ENCODE peak calls at places on chromosomes 2 and 18, in six cellular contexts. One of them, this sample, is unnamed.

GRCh38 chr18:70334728-70335329 is 46.0 kb downstream of the SOCS6 start:
- DNase-seq in GM12892: no peak
- DNase-seq in NB4: no peak
- DNase-seq in A549: no peak
- DNase-seq in body of pancreas: no peak
- DNase-seq in uterus: no peak
- DNase-seq in this sample: peak

GRCh38 chr18:31723639-31723997 is 37.1 kb downstream of the SLC25A52 start:
- DNase-seq in GM12892: no peak
- DNase-seq in NB4: no peak
- DNase-seq in A549: no peak
- DNase-seq in body of pancreas: no peak
- DNase-seq in uterus: no peak
- DNase-seq in this sample: no peak

GRCh38 chr2:73494031-73494430 is 108.4 kb downstream of the ALMS1 start:
- DNase-seq in GM12892: no peak
- DNase-seq in NB4: no peak
- DNase-seq in A549: peak
- DNase-seq in body of pancreas: no peak
- DNase-seq in uterus: no peak
- DNase-seq in this sample: no peak

GRCh38 chr2:39668576-39668975 is 2.9 kb downstream of the TMEM178A start:
- DNase-seq in GM12892: no peak
- DNase-seq in NB4: no peak
- DNase-seq in A549: no peak
- DNase-seq in body of pancreas: no peak
- DNase-seq in uterus: no peak
- DNase-seq in this sample: no peak

GRCh38 chr2:231190531-231191197 is 7.8 kb upstream of the ARMC9 start:
- DNase-seq in GM12892: no peak
- DNase-seq in NB4: no peak
- DNase-seq in A549: no peak
- DNase-seq in body of pancreas: peak
- DNase-seq in uterus: peak
- DNase-seq in this sample: no peak

GRCh38 chr2:105490956-105491355 is 92.1 kb upstream of the FHL2 start:
- DNase-seq in GM12892: no peak
- DNase-seq in NB4: no peak
- DNase-seq in A549: no peak
- DNase-seq in body of pancreas: peak
- DNase-seq in uterus: no peak
- DNase-seq in this sample: no peak

GRCh38 chr2:238650536-238650935 is 197.3 kb upstream of the TWIST2 start:
- DNase-seq in GM12892: no peak
- DNase-seq in NB4: no peak
- DNase-seq in A549: no peak
- DNase-seq in body of pancreas: no peak
- DNase-seq in uterus: no peak
- DNase-seq in this sample: no peak

GRCh38 chr2:55111570-55112228 is 61.4 kb upstream of the RTN4 start:
- DNase-seq in GM12892: no peak
- DNase-seq in NB4: peak
- DNase-seq in A549: peak
- DNase-seq in body of pancreas: peak
- DNase-seq in uterus: peak
- DNase-seq in this sample: peak

GRCh38 chr18:3230401-3231334 is 10.9 kb upstream of the MYOM1 start:
- DNase-seq in GM12892: no peak
- DNase-seq in NB4: peak
- DNase-seq in A549: no peak
- DNase-seq in body of pancreas: peak
- DNase-seq in uterus: no peak
- DNase-seq in this sample: peak

GRCh38 chr2:237434916-237435315 is 21.0 kb upstream of the COL6A3 start:
- DNase-seq in GM12892: peak
- DNase-seq in NB4: peak
- DNase-seq in A549: no peak
- DNase-seq in body of pancreas: no peak
- DNase-seq in uterus: peak
- DNase-seq in this sample: no peak

GRCh38 chr2:237231593-237231992 is 145.9 kb downstream of the COPS8 start:
- DNase-seq in GM12892: no peak
- DNase-seq in NB4: no peak
- DNase-seq in A549: no peak
- DNase-seq in body of pancreas: no peak
- DNase-seq in uterus: no peak
- DNase-seq in this sample: no peak

GRCh38 chr2:190849774-190850173 is 30.8 kb upstream of the GLS start:
- DNase-seq in GM12892: no peak
- DNase-seq in NB4: no peak
- DNase-seq in A549: no peak
- DNase-seq in body of pancreas: no peak
- DNase-seq in uterus: no peak
- DNase-seq in this sample: no peak

GRCh38 chr18:26460449-26461091 is 87.8 kb downstream of the KCTD1 start:
- DNase-seq in GM12892: no peak
- DNase-seq in NB4: no peak
- DNase-seq in A549: no peak
- DNase-seq in body of pancreas: peak
- DNase-seq in uterus: no peak
- DNase-seq in this sample: peak

GRCh38 chr2:148745151-148745851 is 100.8 kb downstream of the EPC2 start:
- DNase-seq in GM12892: no peak
- DNase-seq in NB4: no peak
- DNase-seq in A549: no peak
- DNase-seq in body of pancreas: no peak
- DNase-seq in uterus: no peak
- DNase-seq in this sample: no peak

GRCh38 chr2:115542331-115542730 is 1099.9 kb downstream of the DPP10 start:
- DNase-seq in GM12892: no peak
- DNase-seq in NB4: no peak
- DNase-seq in A549: no peak
- DNase-seq in body of pancreas: no peak
- DNase-seq in uterus: no peak
- DNase-seq in this sample: no peak

GRCh38 chr2:96549967-96550786 is 13.6 kb downstream of the ARID5A start:
- DNase-seq in GM12892: no peak
- DNase-seq in NB4: no peak
- DNase-seq in A549: peak
- DNase-seq in body of pancreas: peak
- DNase-seq in uterus: no peak
- DNase-seq in this sample: peak

GRCh38 chr2:192162392-192163042 is 32.2 kb downstream of the TMEFF2 start:
- DNase-seq in GM12892: no peak
- DNase-seq in NB4: peak
- DNase-seq in A549: peak
- DNase-seq in body of pancreas: peak
- DNase-seq in uterus: peak
- DNase-seq in this sample: peak

GRCh38 chr2:46554381-46554780 is 75.0 kb downstream of the TMEM247 start:
- DNase-seq in GM12892: no peak
- DNase-seq in NB4: no peak
- DNase-seq in A549: no peak
- DNase-seq in body of pancreas: no peak
- DNase-seq in uterus: no peak
- DNase-seq in this sample: no peak
- TF ChIP-seq POLR2A in GM12892: no peak
- TF ChIP-seq POLR2A in NB4: no peak
- TF ChIP-seq POLR2A in A549: no peak
- TF ChIP-seq POLR2A in body of pancreas: no peak
- TF ChIP-seq POLR2A in uterus: no peak
- TF ChIP-seq POLR2A in this sample: no peak

GRCh38 chr2:241352227-241352626 is 3.9 kb upstream of the FARP2 start:
- DNase-seq in GM12892: no peak
- DNase-seq in NB4: no peak
- DNase-seq in A549: no peak
- DNase-seq in body of pancreas: no peak
- DNase-seq in uterus: no peak
- DNase-seq in this sample: no peak

GRCh38 chr2:241357531-241357930 is 1.4 kb downstream of the FARP2 start:
- DNase-seq in GM12892: no peak
- DNase-seq in NB4: peak
- DNase-seq in A549: no peak
- DNase-seq in body of pancreas: no peak
- DNase-seq in uterus: no peak
- DNase-seq in this sample: no peak

GRCh38 chr2:241355983-241356870 is at the start of gene FARP2:
- DNase-seq in GM12892: peak
- DNase-seq in NB4: peak
- DNase-seq in A549: peak
- DNase-seq in body of pancreas: peak
- DNase-seq in uterus: peak
- DNase-seq in this sample: peak

GRCh38 chr2:241356871-241357260 is 781 bp downstream of the FARP2 start:
- DNase-seq in GM12892: no peak
- DNase-seq in NB4: peak
- DNase-seq in A549: no peak
- DNase-seq in body of pancreas: no peak
- DNase-seq in uterus: no peak
- DNase-seq in this sample: no peak

DNA sequence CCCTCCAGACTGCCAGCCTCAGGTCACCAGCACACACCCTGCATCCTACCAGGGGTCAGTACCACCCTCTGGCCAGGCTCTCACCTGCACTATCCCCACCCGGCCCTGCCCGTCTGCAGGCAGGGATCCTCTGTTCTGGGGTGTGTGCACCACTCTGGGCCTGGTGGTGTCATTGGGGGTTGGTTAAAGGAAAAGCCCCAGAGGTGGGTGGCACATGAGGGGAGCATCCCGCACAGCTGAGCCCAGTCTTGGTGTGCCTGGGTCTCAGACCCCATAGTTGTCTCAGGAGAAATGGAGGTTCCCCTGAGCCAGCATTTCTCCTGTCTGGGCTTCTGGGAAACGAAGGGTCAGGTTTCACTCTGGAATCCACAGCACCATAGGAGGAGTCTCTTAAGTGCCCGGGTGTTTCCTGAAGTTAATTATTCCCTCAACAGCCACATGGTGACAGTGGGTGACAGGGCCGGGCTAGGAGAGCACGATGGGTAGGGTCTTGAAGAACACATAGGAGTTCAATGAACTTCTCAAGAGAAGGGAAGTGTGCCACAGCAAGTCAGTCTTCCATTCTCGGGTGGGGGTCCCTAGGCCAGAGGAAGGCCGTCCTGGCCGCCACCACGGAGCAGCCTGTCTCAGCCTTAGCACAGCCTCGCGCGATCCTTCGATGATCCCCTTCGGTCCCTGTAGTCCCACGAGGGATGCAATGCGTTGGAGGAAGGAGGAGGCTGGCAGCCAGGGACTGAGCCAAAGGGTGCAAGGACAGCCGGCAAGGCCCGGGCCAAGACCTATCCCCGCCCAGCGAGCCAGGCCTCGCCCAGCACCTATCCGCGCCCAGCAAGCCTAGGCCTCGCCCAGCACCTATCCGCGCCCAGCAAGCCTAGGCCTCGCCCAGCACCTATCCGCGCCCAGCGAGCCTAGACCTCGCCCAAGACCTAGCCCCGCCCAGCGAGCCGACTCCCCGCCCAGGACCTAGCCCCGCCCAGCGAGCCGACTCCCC is 1.1 kb upstream of the FARP2 start:
- DNase-seq in GM12892: no peak
- DNase-seq in NB4: peak
- DNase-seq in A549: peak
- DNase-seq in body of pancreas: peak
- DNase-seq in uterus: peak
- DNase-seq in this sample: peak
- TF ChIP-seq POLR2A in GM12892: no peak
- TF ChIP-seq POLR2A in NB4: no peak
- TF ChIP-seq POLR2A in A549: no peak
- TF ChIP-seq POLR2A in body of pancreas: peak
- TF ChIP-seq POLR2A in uterus: peak
- TF ChIP-seq POLR2A in this sample: no peak

GRCh38 chr2:6079405-6079804 is 387.2 kb downstream of the SOX11 start:
- DNase-seq in GM12892: no peak
- DNase-seq in NB4: no peak
- DNase-seq in A549: no peak
- DNase-seq in body of pancreas: no peak
- DNase-seq in uterus: no peak
- DNase-seq in this sample: no peak
- TF ChIP-seq POLR2A in GM12892: no peak
- TF ChIP-seq POLR2A in NB4: no peak
- TF ChIP-seq POLR2A in A549: no peak
- TF ChIP-seq POLR2A in body of pancreas: no peak
- TF ChIP-seq POLR2A in uterus: no peak
- TF ChIP-seq POLR2A in this sample: no peak

GRCh38 chr2:23940262-23940975 is at the start of gene UBXN2A:
- DNase-seq in GM12892: peak
- DNase-seq in NB4: peak
- DNase-seq in A549: peak
- DNase-seq in body of pancreas: peak
- DNase-seq in uterus: peak
- DNase-seq in this sample: peak
- TF ChIP-seq POLR2A in GM12892: peak
- TF ChIP-seq POLR2A in NB4: peak
- TF ChIP-seq POLR2A in A549: peak
- TF ChIP-seq POLR2A in body of pancreas: peak
- TF ChIP-seq POLR2A in uterus: peak
- TF ChIP-seq POLR2A in this sample: peak

GRCh38 chr18:48929951-48930713 is 20.6 kb downstream of the SMAD7 start:
- DNase-seq in GM12892: no peak
- DNase-seq in NB4: no peak
- DNase-seq in A549: peak
- DNase-seq in body of pancreas: peak
- DNase-seq in uterus: no peak
- DNase-seq in this sample: no peak

GRCh38 chr18:48928787-48929186 is 22.0 kb downstream of the SMAD7 start:
- DNase-seq in GM12892: peak
- DNase-seq in NB4: peak
- DNase-seq in A549: no peak
- DNase-seq in body of pancreas: peak
- DNase-seq in uterus: no peak
- DNase-seq in this sample: no peak

GRCh38 chr18:48927286-48928080 is 23.3 kb downstream of the SMAD7 start:
- DNase-seq in GM12892: no peak
- DNase-seq in NB4: no peak
- DNase-seq in A549: no peak
- DNase-seq in body of pancreas: no peak
- DNase-seq in uterus: no peak
- DNase-seq in this sample: no peak

GRCh38 chr18:48930926-48931325 is 19.8 kb downstream of the SMAD7 start:
- DNase-seq in GM12892: no peak
- DNase-seq in NB4: no peak
- DNase-seq in A549: no peak
- DNase-seq in body of pancreas: no peak
- DNase-seq in uterus: no peak
- DNase-seq in this sample: no peak

GRCh38 chr18:48929212-48929612 is 21.6 kb downstream of the SMAD7 start:
- DNase-seq in GM12892: no peak
- DNase-seq in NB4: no peak
- DNase-seq in A549: no peak
- DNase-seq in body of pancreas: no peak
- DNase-seq in uterus: no peak
- DNase-seq in this sample: no peak
- TF ChIP-seq POLR2A in GM12892: no peak
- TF ChIP-seq POLR2A in NB4: no peak
- TF ChIP-seq POLR2A in A549: no peak
- TF ChIP-seq POLR2A in body of pancreas: no peak
- TF ChIP-seq POLR2A in uterus: no peak
- TF ChIP-seq POLR2A in this sample: no peak

GRCh38 chr2:171294608-171295007 is 133.9 kb upstream of the TLK1 start:
- DNase-seq in GM12892: no peak
- DNase-seq in NB4: no peak
- DNase-seq in A549: no peak
- DNase-seq in body of pancreas: no peak
- DNase-seq in uterus: no peak
- DNase-seq in this sample: no peak
- TF ChIP-seq POLR2A in GM12892: no peak
- TF ChIP-seq POLR2A in NB4: no peak
- TF ChIP-seq POLR2A in A549: no peak
- TF ChIP-seq POLR2A in body of pancreas: no peak
- TF ChIP-seq POLR2A in uterus: no peak
- TF ChIP-seq POLR2A in this sample: no peak

This sample was measured in erythroblast.